ENCODE peak calls at places on chromosomes 16 and 17, in five cellular contexts. J, C, E, S and T are unnamed samples.

GRCh38 chr17:49223517-49224197 is 6.9 kb downstream of the PHOSPHO1 start:
- DNase-seq in J (peak; percentile 26), C (peak; percentile 84), E (no peak), S (peak; percentile 76), T (peak; percentile 38)

GRCh38 chr17:79498854-79499253 is 112.0 kb downstream of the RBFOX3 start:
- DNase-seq in J (no peak), C (no peak), E (no peak), S (no peak), T (no peak)

GRCh38 chr17:27236710-27237315 is 57.1 kb upstream of the WSB1 start:
- DNase-seq in J (peak; percentile 77), C (peak; percentile 82), E (no peak), S (peak; percentile 70), T (peak; percentile 77)

GRCh38 chr16:81650982-81651562 is 128.0 kb upstream of the PLCG2 start:
- DNase-seq in J (peak; percentile 29), C (peak; percentile 55), E (no peak), S (no peak), T (no peak)

GRCh38 chr16:77805403-77805802 is 17.0 kb downstream of the VAT1L start:
- DNase-seq in J (no peak), C (no peak), E (no peak), S (no peak), T (no peak)

GRCh38 chr16:81442909-81443687 is 1.5 kb upstream of the CMIP start:
- DNase-seq in J (no peak), C (no peak), E (no peak), S (no peak), T (no peak)

GRCh38 chr16:88365244-88365865 is 17.4 kb upstream of the ZNF469 start:
- DNase-seq in J (no peak), C (no peak), E (no peak), S (no peak), T (no peak)

GRCh38 chr16:47970291-47970931 is 185.4 kb downstream of the ABCC12 start:
- DNase-seq in J (peak; percentile 40), C (peak; percentile 90), E (no peak), S (no peak), T (peak; percentile 78)

GRCh38 chr17:2656293-2656692 is 55.3 kb downstream of the CLUH start:
- DNase-seq in J (no peak), C (no peak), E (no peak), S (no peak), T (no peak)

GRCh38 chr17:28597606-28598383 is 1.0 kb downstream of the SPAG5 start:
- DNase-seq in J (no peak), C (no peak), E (no peak), S (peak; percentile 35), T (peak; percentile 5)

GRCh38 chr17:20825539-20825938 is 217.3 kb downstream of the USP22 start:
- DNase-seq in J (no peak), C (no peak), E (no peak), S (no peak), T (no peak)

GRCh38 chr17:78924481-78925151 is 571 bp downstream of the TIMP2 start:
- DNase-seq in J (no peak), C (peak; percentile 81), E (no peak), S (no peak), T (no peak)

GRCh38 chr17:74641949-74642298 is 18.4 kb upstream of the CD300E start:
- DNase-seq in J (no peak), C (no peak), E (no peak), S (no peak), T (no peak)

GRCh38 chr16:70777973-70778406 is 23.0 kb downstream of the VAC14 start:
- DNase-seq in J (peak; percentile 63), C (no peak), E (peak; percentile 66), S (no peak), T (peak; percentile 13)

GRCh38 chr17:51046527-51047384 is 73.9 kb downstream of the SPAG9 start:
- DNase-seq in J (peak; percentile 92), C (peak; percentile 95), E (peak; percentile 64), S (no peak), T (no peak)

GRCh38 chr17:28071891-28072606 is 29.6 kb downstream of the NLK start:
- DNase-seq in J (no peak), C (no peak), E (no peak), S (no peak), T (no peak)

GRCh38 chr16:78962457-78962929 is 638.0 kb downstream of the MAF start:
- DNase-seq in J (no peak), C (no peak), E (no peak), S (peak; percentile 14), T (no peak)

GRCh38 chr16:66939366-66939765 is 4.0 kb downstream of the CES2 start:
- DNase-seq in J (no peak), C (no peak), E (no peak), S (no peak), T (no peak)

GRCh38 chr16:78606572-78606971 is 507.1 kb downstream of the WWOX start:
- DNase-seq in J (no peak), C (peak; percentile 43), E (no peak), S (no peak), T (no peak)

GRCh38 chr17:17414316-17414937 is 62.4 kb upstream of the MED9 start:
- DNase-seq in J (peak; percentile 93), C (no peak), E (no peak), S (no peak), T (peak; percentile 70)

GRCh38 chr17:73288534-73289302 is 23.1 kb downstream of the CDC42EP4 start:
- DNase-seq in J (peak; percentile 52), C (no peak), E (no peak), S (no peak), T (no peak)

GRCh38 chr17:39080416-39081179 is 70.8 kb downstream of the PLXDC1 start:
- DNase-seq in J (peak; percentile 84), C (no peak), E (no peak), S (no peak), T (peak; percentile 33)

GRCh38 chr17:64781013-64781392 is 118.9 kb upstream of the SMURF2 start:
- DNase-seq in J (no peak), C (peak; percentile 26), E (no peak), S (peak; percentile 46), T (no peak)

GRCh38 chr17:42659079-42659931 is at the start of gene TUBG2:
- DNase-seq in J (peak; percentile 82), C (peak; percentile 96), E (no peak), S (peak; percentile 91), T (peak; percentile 88)

GRCh38 chr17:76528528-76529223 is 8.8 kb downstream of the CYGB start:
- DNase-seq in J (peak; percentile 68), C (no peak), E (no peak), S (no peak), T (no peak)

GRCh38 chr17:12415031-12415430 is 250.7 kb upstream of the MYOCD start:
- DNase-seq in J (peak; percentile 85), C (peak; percentile 56), E (peak; percentile 31), S (no peak), T (no peak)

GRCh38 chr16:3282103-3282746 is 1.1 kb upstream of the ZNF263 start:
- DNase-seq in J (no peak), C (peak; percentile 87), E (no peak), S (no peak), T (no peak)

GRCh38 chr17:76527430-76528111 is 9.9 kb downstream of the CYGB start:
- DNase-seq in J (peak; percentile 92), C (peak; percentile 85), E (no peak), S (peak; percentile 64), T (peak; percentile 89)

GRCh38 chr16:87319997-87320491 is 2.9 kb upstream of the C16orf95 start:
- DNase-seq in J (no peak), C (no peak), E (no peak), S (no peak), T (no peak)

DNA sequence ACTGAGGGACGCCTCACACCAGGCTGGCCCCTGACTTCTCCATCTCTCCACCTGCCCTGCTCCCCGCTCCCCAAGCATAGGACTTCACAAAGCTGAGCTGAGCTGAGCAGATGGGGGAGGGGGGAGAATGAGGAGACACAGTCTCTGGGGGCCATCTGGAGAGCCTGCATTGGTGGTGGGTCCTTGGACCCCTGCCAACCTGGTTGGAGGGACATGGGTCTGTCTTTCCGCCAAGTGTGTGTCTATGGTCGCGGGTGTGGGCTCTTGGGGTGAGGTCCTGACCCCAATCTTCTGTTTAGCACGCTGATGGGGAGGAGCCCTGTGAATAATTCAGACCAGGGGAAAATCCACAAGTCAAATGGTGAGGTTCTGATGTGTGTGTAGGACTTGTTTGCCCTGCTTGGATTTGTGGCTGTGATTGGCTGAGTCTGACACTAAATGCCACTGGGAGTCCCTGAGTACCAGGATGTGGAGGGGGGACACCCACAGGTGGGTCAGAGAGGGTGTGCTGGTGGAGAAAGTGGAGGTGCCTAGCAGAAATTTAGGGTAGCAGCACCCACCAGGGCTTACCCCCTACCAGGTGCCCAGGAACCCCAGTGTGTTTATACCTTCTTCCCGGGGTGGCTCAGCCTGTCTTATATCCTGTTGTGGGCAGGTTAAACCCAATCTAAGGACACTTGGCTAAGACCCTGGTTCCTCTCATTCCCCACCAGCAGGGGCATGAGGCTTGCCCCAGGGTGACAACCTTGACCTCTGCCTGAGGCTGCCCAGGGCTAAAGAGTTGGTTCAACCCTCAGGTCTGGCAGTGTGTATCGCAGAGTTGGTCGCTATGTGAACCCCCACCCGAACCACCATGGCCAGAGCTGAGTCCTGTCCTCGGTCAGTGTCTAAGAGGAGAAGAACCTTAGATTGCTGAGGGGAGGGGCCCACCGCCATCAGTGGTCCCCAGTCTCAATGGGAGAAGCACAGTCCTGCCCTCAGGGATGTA is 2.1 kb downstream of the FMNL1 start:
- DNase-seq in J (no peak), C (no peak), E (no peak), S (no peak), T (no peak)
- TF ChIP-seq CTCF in J (no peak), C (no peak), E (no peak), S (no peak), T (no peak)

GRCh38 chr16:58107228-58107627 is 22.0 kb downstream of the CFAP20 start:
- DNase-seq in J (no peak), C (peak; percentile 61), E (no peak), S (no peak), T (no peak)
- TF ChIP-seq CTCF in J (no peak), C (no peak), E (peak; percentile 2), S (no peak), T (no peak)

DNA sequence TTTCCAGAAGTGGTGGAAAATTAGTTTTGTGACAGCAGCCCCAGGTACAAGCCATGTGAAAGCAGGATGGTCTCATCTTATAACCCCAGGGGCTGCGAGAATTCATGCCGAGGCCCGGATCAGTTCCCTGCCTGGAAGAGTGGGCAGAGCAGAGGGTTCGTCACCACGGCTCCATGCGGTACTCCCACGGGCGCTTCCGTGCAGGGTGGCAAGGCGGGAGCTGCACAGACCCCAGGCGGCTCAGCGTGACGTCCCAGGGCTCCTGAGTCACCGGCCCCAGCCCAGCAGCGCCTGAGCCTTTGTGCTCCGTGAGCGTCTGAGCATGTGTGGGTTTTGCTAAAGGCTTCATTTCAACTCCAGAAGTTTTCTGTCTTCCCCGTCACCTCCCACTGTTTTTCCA is 71.2 kb upstream of the CHMP6 start:
- DNase-seq in J (peak; percentile 67), C (no peak), E (no peak), S (no peak), T (no peak)
- TF ChIP-seq CTCF in J (no peak), C (no peak), E (no peak), S (no peak), T (no peak)

GRCh38 chr16:84156342-84156784 is 11.3 kb downstream of the DNAAF1 start:
- DNase-seq in J (peak; percentile 20), C (no peak), E (no peak), S (no peak), T (no peak)
- TF ChIP-seq CTCF in J (peak; percentile 14), C (peak; percentile 9), E (no peak), S (no peak), T (no peak)